ENCODE peak calls at places on chromosomes 5 and 9, in seven cellular contexts. I, R, K, B, E, J and P are unnamed samples.

GRCh38 chr5:179186092-179186419 is 125.9 kb downstream of the ZNF354C start:
- DNase-seq in K (no peak), I (no peak), E (no peak), B (no peak), R (no peak), J (no peak), P (no peak)

GRCh38 chr5:92180406-92180805 is 797.3 kb upstream of the ARRDC3 start:
- DNase-seq in B (no peak), J (no peak), K (no peak), R (no peak), I (no peak), E (no peak), P (no peak)

GRCh38 chr9:123686131-123686848 is 243.6 kb downstream of the DENND1A start:
- DNase-seq in R (peak), K (no peak), E (no peak), B (no peak), J (no peak), I (no peak), P (peak)

GRCh38 chr5:3333105-3333504 is 262.5 kb upstream of the IRX1 start:
- DNase-seq in K (no peak), B (no peak), R (no peak), I (no peak), E (no peak), J (no peak), P (no peak)

GRCh38 chr5:19002111-19002510 is 985.9 kb downstream of the CDH18 start:
- DNase-seq in B (no peak), I (no peak), K (no peak), J (no peak), R (no peak), E (no peak), P (peak)

GRCh38 chr9:91276513-91276912 is 85.2 kb downstream of the AUH start:
- DNase-seq in I (no peak), R (no peak), J (no peak), B (no peak), K (no peak), E (no peak), P (no peak)

GRCh38 chr9:130672466-130672865 is 8.1 kb downstream of the PRDM12 start:
- DNase-seq in K (no peak), R (no peak), E (no peak), I (no peak), J (no peak), B (no peak), P (peak)

GRCh38 chr5:126794157-126794828 is 17.4 kb downstream of the LMNB1 start:
- DNase-seq in E (no peak), I (no peak), B (no peak), K (no peak), R (no peak), J (no peak), P (no peak)

GRCh38 chr5:141966275-141966962 is 2.5 kb upstream of the RNF14 start:
- DNase-seq in I (no peak), K (no peak), E (no peak), R (no peak), B (no peak), J (no peak), P (no peak)

GRCh38 chr9:128619779-128620178 is 36.9 kb downstream of the DYNC2I2 start:
- DNase-seq in B (no peak), E (no peak), J (no peak), R (no peak), K (no peak), I (no peak), P (no peak)